ENCODE peak calls at places on chromosomes 7 and 10, in four cellular contexts. I, T, Q and D are unnamed samples.
A peak's percentile ranks its signal among the peaks of the same experiment; 100 is the strongest.

GRCh38 chr10:1274746-1275544 is 218.8 kb downstream of the WDR37 start:
- DNase-seq in I (no peak), T (no peak), Q (no peak), D (no peak)

GRCh38 chr7:2018786-2019692 is 213.7 kb downstream of the MAD1L1 start:
- DNase-seq in I (no peak), T (peak; percentile 58), Q (no peak), D (no peak)

GRCh38 chr10:128068398-128069285 is 57.6 kb downstream of the MKI67 start:
- DNase-seq in I (no peak), T (no peak), Q (no peak), D (no peak)

GRCh38 chr7:73833251-73833919 is 2.6 kb downstream of the CLDN4 start:
- DNase-seq in I (no peak), T (no peak), Q (no peak), D (no peak)

GRCh38 chr7:49639068-49639593 is 134.3 kb upstream of the VWC2 start:
- DNase-seq in I (no peak), T (no peak), Q (no peak), D (no peak)

GRCh38 chr7:22352812-22353340 is 4.1 kb downstream of the RAPGEF5 start:
- DNase-seq in I (no peak), T (no peak), Q (no peak), D (no peak)

GRCh38 chr7:98394377-98394836 is 6.5 kb downstream of the BAIAP2L1 start:
- DNase-seq in I (no peak), T (no peak), Q (no peak), D (no peak)

GRCh38 chr7:114758661-114759227 is 163.2 kb upstream of the MDFIC start:
- DNase-seq in I (no peak), T (no peak), Q (no peak), D (no peak)

GRCh38 chr10:118870467-118871243 is 115.9 kb upstream of the CACUL1 start:
- DNase-seq in I (no peak), T (peak; percentile 23), Q (peak; percentile 25), D (no peak)

GRCh38 chr10:110724937-110725336 is 80.8 kb downstream of the RBM20 start:
- DNase-seq in I (no peak), T (no peak), Q (no peak), D (no peak)
- H3K4me1 ChIP-seq in I (no peaks in the 10 kb centered on the region), T (peaks cover 4% of the 10 kb centered on the region), Q (no peaks in the 10 kb centered on the region), D (peaks cover 38% of the 10 kb centered on the region)

GRCh38 chr10:79221110-79222051 is 125.9 kb upstream of the PPIF start:
- DNase-seq in I (no peak), T (no peak), Q (no peak), D (no peak)

GRCh38 chr10:79220296-79220695 is 127.0 kb upstream of the PPIF start:
- DNase-seq in I (no peak), T (no peak), Q (no peak), D (no peak)

GRCh38 chr10:79223001-79223345 is 124.3 kb upstream of the PPIF start:
- DNase-seq in I (no peak), T (no peak), Q (no peak), D (no peak)

GRCh38 chr10:79223346-79224048 is 123.8 kb upstream of the PPIF start:
- DNase-seq in I (no peak), T (peak; percentile 52), Q (no peak), D (no peak)

GRCh38 chr10:79222186-79222585 is 125.1 kb upstream of the PPIF start:
- DNase-seq in I (no peak), T (no peak), Q (no peak), D (no peak)
- H3K4me1 ChIP-seq in I (no peaks in the 10 kb centered on the region), T (peaks cover 36% of the 10 kb centered on the region), Q (peaks cover 15% of the 10 kb centered on the region), D (no peaks in the 10 kb centered on the region)

DNA sequence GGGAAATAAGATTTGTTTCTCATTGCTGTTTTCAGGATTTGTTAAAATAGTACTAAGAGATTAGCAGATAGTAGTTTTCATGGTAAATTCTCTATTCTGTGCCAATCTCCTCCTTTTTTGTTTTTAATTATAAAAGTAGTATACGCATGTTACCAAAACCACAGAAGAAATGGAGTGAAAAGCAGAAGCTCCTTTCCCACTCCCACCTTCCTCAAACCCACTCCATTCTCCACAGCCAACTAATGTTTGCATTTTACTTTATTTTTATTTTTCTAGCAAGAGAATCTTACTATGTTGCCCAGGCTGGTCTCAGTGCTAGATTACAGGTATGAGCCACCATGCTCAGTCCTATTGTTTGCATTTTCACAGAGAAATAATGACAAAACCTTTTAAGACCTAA is 4.5 kb upstream of the LRMDA start:
- DNase-seq in I (no peak), T (no peak), Q (no peak), D (no peak)
- H3K4me1 ChIP-seq in I (no peaks in the 10 kb centered on the region), T (peaks cover 12% of the 10 kb centered on the region), Q (peaks cover 3% of the 10 kb centered on the region), D (no peaks in the 10 kb centered on the region)

GRCh38 chr10:112213098-112213823 is 29.7 kb upstream of the GPAM start:
- DNase-seq in I (no peak), T (no peak), Q (no peak), D (no peak)
- H3K4me1 ChIP-seq in I (no peaks in the 10 kb centered on the region), T (peaks cover 17% of the 10 kb centered on the region), Q (no peaks in the 10 kb centered on the region), D (no peaks in the 10 kb centered on the region)

GRCh38 chr7:44231088-44231487 is 30.3 kb downstream of the YKT6 start:
- DNase-seq in I (no peak), T (no peak), Q (no peak), D (no peak)
- H3K4me1 ChIP-seq in I (no peaks in the 10 kb centered on the region), T (no peaks in the 10 kb centered on the region), Q (peaks cover 10% of the 10 kb centered on the region), D (no peaks in the 10 kb centered on the region)

GRCh38 chr10:62231371-62231770 is 37.3 kb downstream of the RTKN2 start:
- DNase-seq in I (no peak), T (no peak), Q (no peak), D (no peak)
- H3K4me1 ChIP-seq in I (no peaks in the 10 kb centered on the region), T (peaks cover 6% of the 10 kb centered on the region), Q (no peaks in the 10 kb centered on the region), D (peaks cover 34% of the 10 kb centered on the region)

DNA sequence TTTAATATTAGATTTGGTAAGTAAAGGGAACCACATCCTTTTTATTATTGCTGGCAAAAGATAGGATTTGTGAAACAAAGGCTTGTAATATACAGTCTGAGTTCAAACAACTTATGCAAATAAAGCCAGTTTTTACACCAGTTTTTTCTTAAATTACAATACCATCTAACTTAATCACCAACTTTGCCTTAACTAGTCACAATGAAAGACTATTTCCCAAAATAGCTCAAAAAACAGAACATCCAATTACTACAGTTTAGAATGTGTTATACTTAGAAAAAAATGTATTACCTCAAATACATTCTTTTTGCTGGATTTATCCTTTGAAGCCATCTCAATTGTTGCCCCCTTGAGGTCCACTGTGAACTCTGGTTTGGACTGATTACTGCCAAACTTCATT is 108.5 kb downstream of the ARHGAP12 start:
- DNase-seq in I (no peak), T (no peak), Q (no peak), D (no peak)
- H3K4me1 ChIP-seq in I (no peaks in the 10 kb centered on the region), T (peaks cover 11% of the 10 kb centered on the region), Q (no peaks in the 10 kb centered on the region), D (no peaks in the 10 kb centered on the region)